ENCODE peak calls at places on chromosomes 4 and X, in six cellular contexts. H, R, L, P, E and Y are unnamed samples.

GRCh38 chrX:20067709-20068315 is 48.9 kb downstream of the MAP7D2 start:
- DNase-seq in P (no peak), H (no peak), R (peak; percentile 83), L (peak; percentile 90), E (peak; percentile 86), Y (peak; percentile 86)

GRCh38 chr4:28792917-28793597 is 1927.1 kb upstream of the PCDH7 start:
- DNase-seq in H (no peak), L (no peak), P (no peak), E (no peak), R (no peak), Y (no peak)

GRCh38 chrX:39527045-39527444 is 570.7 kb downstream of the BCOR start:
- DNase-seq in L (peak; percentile 75), P (no peak), E (no peak), R (no peak), H (no peak), Y (no peak)

GRCh38 chrX:111823068-111823467 is 52.9 kb upstream of the TRPC5OS start:
- DNase-seq in P (no peak), H (no peak), R (no peak), E (no peak), L (no peak), Y (no peak)

GRCh38 chr4:102598102-102598758 is 97.1 kb downstream of the NFKB1 start:
- DNase-seq in E (no peak), H (no peak), R (no peak), L (peak; percentile 69), P (no peak), Y (no peak)

GRCh38 chr4:165383757-165384156 is 4.9 kb downstream of the CPE start:
- DNase-seq in P (no peak), R (no peak), L (peak; percentile 60), E (no peak), H (no peak), Y (no peak)

GRCh38 chr4:3145251-3145908 is 70.9 kb downstream of the HTT start:
- DNase-seq in L (peak; percentile 40), P (no peak), E (no peak), R (no peak), H (no peak), Y (no peak)

GRCh38 chr4:123599920-123600394 is 203.4 kb downstream of the SPRY1 start:
- DNase-seq in L (peak; percentile 62), P (peak; percentile 93), H (peak; percentile 72), E (peak; percentile 53), R (peak; percentile 82), Y (peak; percentile 66)

GRCh38 chrX:136268051-136269048 is 17.1 kb upstream of the MAP7D3 start:
- DNase-seq in E (peak; percentile 45), R (no peak), L (no peak), H (no peak), P (no peak), Y (no peak)

GRCh38 chr4:133385161-133385954 is 236.3 kb downstream of the PCDH10 start:
- DNase-seq in P (no peak), R (no peak), E (no peak), H (peak; percentile 59), L (peak; percentile 2), Y (no peak)

GRCh38 chr4:20253799-20254409 is 2.2 kb downstream of the SLIT2 start:
- DNase-seq in H (peak; percentile 79), E (peak; percentile 12), L (peak; percentile 46), P (peak; percentile 75), R (peak; percentile 66), Y (no peak)

GRCh38 chr4:21726255-21726815 is 222.2 kb downstream of the KCNIP4 start:
- DNase-seq in P (no peak), E (no peak), L (peak; percentile 48), H (no peak), R (no peak), Y (no peak)

GRCh38 chrX:39112143-39112542 is 310.9 kb downstream of the MID1IP1 start:
- DNase-seq in E (no peak), P (no peak), H (no peak), L (peak; percentile 79), R (no peak), Y (no peak)

GRCh38 chr4:140924761-140925392 is 168.7 kb upstream of the TBC1D9 start:
- DNase-seq in H (no peak), L (no peak), E (no peak), P (no peak), R (no peak), Y (no peak)

GRCh38 chr4:185592845-185593488 is 57.7 kb upstream of the PDLIM3 start:
- DNase-seq in H (no peak), E (no peak), L (no peak), R (no peak), P (no peak), Y (no peak)

GRCh38 chr4:54908744-54909143 is 216.7 kb downstream of the KDR start:
- DNase-seq in L (peak; percentile 11), R (no peak), P (no peak), E (no peak), H (no peak), Y (no peak)

GRCh38 chrX:3669841-3670240 is 43.6 kb downstream of the PRKX start:
- DNase-seq in E (no peak), H (no peak), R (no peak), L (no peak), P (no peak), Y (no peak)

GRCh38 chr4:68152411-68152810 is 22.7 kb upstream of the TMPRSS11F start:
- DNase-seq in R (no peak), L (peak; percentile 82), P (no peak), E (no peak), H (no peak), Y (no peak)

GRCh38 chr4:87961993-87962791 is 13.3 kb upstream of the SPP1 start:
- DNase-seq in P (no peak), H (no peak), E (no peak), L (peak; percentile 75), R (no peak), Y (no peak)

GRCh38 chr4:61580721-61581377 is 380.7 kb downstream of the ADGRL3 start:
- DNase-seq in H (no peak), L (peak; percentile 33), E (no peak), R (no peak), P (no peak), Y (no peak)

GRCh38 chr4:38530486-38530885 is 133.5 kb upstream of the KLF3 start:
- DNase-seq in R (no peak), E (no peak), L (no peak), P (no peak), H (no peak), Y (no peak)

GRCh38 chr4:108592674-108592986 is 27.7 kb upstream of the RPL34 start:
- DNase-seq in P (no peak), H (no peak), E (no peak), R (no peak), L (no peak), Y (no peak)

GRCh38 chr4:48345542-48345941 is 4.2 kb downstream of the SLAIN2 start:
- DNase-seq in H (no peak), P (no peak), L (no peak), R (no peak), E (no peak), Y (no peak)

GRCh38 chrX:115892787-115893671 is 277.5 kb upstream of the AGTR2 start:
- DNase-seq in E (peak; percentile 85), L (peak; percentile 48), P (peak; percentile 82), R (peak; percentile 63), H (no peak), Y (peak; percentile 60)

GRCh38 chr4:83074086-83074704 is 39.2 kb downstream of the COPS4 start:
- DNase-seq in P (no peak), H (no peak), E (peak; percentile 36), R (no peak), L (peak; percentile 77), Y (no peak)

GRCh38 chrX:3697220-3697684 is 16.2 kb downstream of the PRKX start:
- DNase-seq in E (peak; percentile 41), L (no peak), P (no peak), R (no peak), H (no peak), Y (no peak)

GRCh38 chrX:25442501-25442900 is 426.7 kb upstream of the ARX start:
- DNase-seq in L (no peak), R (no peak), P (no peak), E (no peak), H (no peak), Y (no peak)

GRCh38 chr4:5391492-5391891 is 316.9 kb downstream of the EVC2 start:
- DNase-seq in P (peak; percentile 12), R (no peak), H (no peak), E (no peak), L (no peak), Y (no peak)

GRCh38 chr4:10108391-10108790 is 8.2 kb downstream of the WDR1 start:
- DNase-seq in L (no peak), P (no peak), R (no peak), E (no peak), H (no peak), Y (no peak)
- H3K4me1 ChIP-seq in L (peaks cover 39% of the 10 kb centered on the region), P (peaks cover 100% of the 10 kb centered on the region), R (peaks cover 22% of the 10 kb centered on the region), E (peaks cover 18% of the 10 kb centered on the region), H (peaks cover 97% of the 10 kb centered on the region), Y (no peaks in the 10 kb centered on the region)

GRCh38 chrX:12685541-12685940 is 105.7 kb upstream of the PRPS2 start:
- DNase-seq in R (no peak), E (no peak), L (peak; percentile 9), P (no peak), H (no peak), Y (no peak)

GRCh38 chrX:12690646-12691045 is 100.6 kb upstream of the PRPS2 start:
- DNase-seq in R (no peak), P (no peak), H (no peak), L (no peak), E (no peak), Y (no peak)

GRCh38 chrX:12681047-12681446 is 110.2 kb upstream of the PRPS2 start:
- DNase-seq in R (no peak), H (no peak), L (no peak), P (no peak), E (no peak), Y (no peak)

DNA sequence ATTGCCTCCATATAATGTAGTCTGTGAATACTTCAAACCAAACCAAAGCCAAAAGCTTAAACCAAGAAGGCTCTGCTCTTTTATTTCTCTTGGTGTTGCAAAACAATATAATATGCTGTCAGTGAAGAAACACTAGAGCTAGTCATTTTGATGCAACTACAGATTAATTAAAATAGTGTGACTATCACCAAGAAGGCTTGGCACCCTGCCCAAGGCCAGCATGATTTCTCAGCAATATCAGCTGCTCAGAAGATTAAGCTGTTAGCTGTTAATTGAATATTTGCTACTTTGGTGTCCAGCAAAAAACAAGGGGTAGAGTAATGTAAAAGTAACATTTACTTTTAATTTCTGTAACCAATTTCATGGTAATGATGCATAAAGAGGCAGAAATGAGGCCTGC is 104.9 kb upstream of the PRPS2 start:
- DNase-seq in H (no peak), R (no peak), L (no peak), E (peak; percentile 17), P (no peak), Y (no peak)
- H3K27me3 ChIP-seq in H (no peaks in the 10 kb centered on the region), R (no peaks in the 10 kb centered on the region), L (no peaks in the 10 kb centered on the region), E (no peaks in the 10 kb centered on the region), P (no peaks in the 10 kb centered on the region), Y (no peaks in the 10 kb centered on the region)

GRCh38 chrX:130179170-130179569 is 7.4 kb downstream of the RAB33A start:
- DNase-seq in H (no peak), E (no peak), P (no peak), L (no peak), R (no peak), Y (no peak)
- H3K4me1 ChIP-seq in H (peaks cover 5% of the 10 kb centered on the region), E (no peaks in the 10 kb centered on the region), P (peaks cover 21% of the 10 kb centered on the region), L (peaks cover 4% of the 10 kb centered on the region), R (no peaks in the 10 kb centered on the region), Y (no peaks in the 10 kb centered on the region)

DNA sequence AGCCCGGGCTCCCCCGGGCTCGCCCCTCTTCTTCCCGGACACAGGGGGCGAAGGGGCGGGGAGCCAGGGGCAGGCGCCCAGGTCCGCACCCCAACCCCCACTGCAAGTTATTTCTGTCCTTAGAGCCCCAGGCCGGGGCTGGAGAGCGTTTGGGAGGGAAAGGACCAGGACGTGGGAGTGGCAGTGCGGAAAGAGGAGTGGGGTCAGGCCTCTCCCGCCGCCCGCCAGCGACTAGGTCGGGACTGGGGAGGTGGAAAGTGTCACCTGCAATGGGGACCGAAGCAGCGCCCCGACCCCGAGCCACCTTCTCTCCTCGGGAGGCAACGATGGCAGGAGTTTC is 351 bp downstream of the CCDC160 start:
- DNase-seq in P (no peak), L (no peak), H (peak; percentile 25), E (peak; percentile 12), R (no peak), Y (no peak)
- H3K27me3 ChIP-seq in P (peaks cover 17% of the 10 kb centered on the region), L (no peaks in the 10 kb centered on the region), H (no peaks in the 10 kb centered on the region), E (no peaks in the 10 kb centered on the region), R (no peaks in the 10 kb centered on the region), Y (no peaks in the 10 kb centered on the region)